ENCODE peak calls at places on chromosomes 3 and 15, in eight cellular contexts. G, Y, H, L, N, D, J and F are unnamed samples.

GRCh38 chr3:12143949-12144504 is 14.7 kb downstream of the TIMP4 start:
- DNase-seq in G (peak), Y (no peak), H (no peak), L (no peak), N (no peak), D (peak), J (no peak), F (no peak)

GRCh38 chr3:139601191-139601961 is 61.8 kb upstream of the RBP1 start:
- DNase-seq in G (no peak), Y (no peak), H (no peak), L (no peak), N (no peak), D (no peak), J (no peak), F (no peak)

GRCh38 chr15:43266834-43267233 is at the start of gene TGM5:
- DNase-seq in G (no peak), Y (no peak), H (no peak), L (no peak), N (no peak), D (no peak), J (peak), F (no peak)

GRCh38 chr15:73800662-73801345 is 47.7 kb upstream of the INSYN1 start:
- DNase-seq in G (peak), Y (no peak), H (no peak), L (no peak), N (no peak), D (no peak), J (no peak), F (no peak)

GRCh38 chr3:117898722-117899121 is 1135.9 kb downstream of the IGSF11 start:
- DNase-seq in G (no peak), Y (no peak), H (no peak), L (no peak), N (no peak), D (no peak), J (peak), F (no peak)

GRCh38 chr3:168544097-168544957 is 448.6 kb upstream of the GOLIM4 start:
- DNase-seq in G (peak), Y (no peak), H (no peak), L (no peak), N (no peak), D (no peak), J (no peak), F (no peak)

GRCh38 chr3:170200992-170201391 is 19.5 kb upstream of the PHC3 start:
- DNase-seq in G (no peak), Y (no peak), H (no peak), L (no peak), N (no peak), D (no peak), J (no peak), F (no peak)

GRCh38 chr3:171306631-171307030 is 153.6 kb downstream of the TNIK start:
- DNase-seq in G (peak), Y (no peak), H (no peak), L (no peak), N (no peak), D (no peak), J (no peak), F (no peak)

GRCh38 chr15:75349851-75350588 is 3.2 kb downstream of the NEIL1 start:
- DNase-seq in G (no peak), Y (no peak), H (peak), L (no peak), N (peak), D (no peak), J (peak), F (peak)

GRCh38 chr3:15616053-15616452 is 14.5 kb downstream of the BTD start:
- DNase-seq in G (peak), Y (no peak), H (no peak), L (no peak), N (no peak), D (no peak), J (no peak), F (no peak)

GRCh38 chr15:58189148-58189811 is 51.1 kb downstream of the AQP9 start:
- DNase-seq in G (no peak), Y (no peak), H (no peak), L (no peak), N (no peak), D (no peak), J (no peak), F (no peak)

GRCh38 chr15:64522226-64522823 is 61.9 kb downstream of the ZNF609 start:
- DNase-seq in G (no peak), Y (no peak), H (no peak), L (no peak), N (no peak), D (no peak), J (no peak), F (no peak)

DNA sequence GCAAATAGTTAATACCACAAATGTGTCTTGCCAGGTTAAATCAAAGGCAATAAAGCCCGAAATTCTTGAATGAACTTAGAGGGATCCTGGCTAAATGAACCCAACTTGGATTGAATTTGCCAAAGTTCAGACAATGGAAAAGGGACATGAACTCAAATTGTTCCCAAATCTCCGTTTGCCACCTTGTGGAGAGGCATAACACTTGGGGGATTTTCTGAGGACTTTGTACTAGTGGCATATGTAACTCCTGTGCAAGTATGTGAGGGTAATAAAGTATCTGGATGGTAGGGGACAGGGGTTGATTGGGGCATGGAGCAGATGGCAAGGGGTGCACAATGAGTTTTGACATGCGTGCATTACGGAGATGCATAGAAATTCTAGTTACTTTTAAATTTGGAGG is 1.3 kb upstream of the TCAIM start:
- DNase-seq in G (no peak), Y (no peak), H (no peak), L (no peak), N (no peak), D (no peak), J (no peak), F (no peak)
- TF ChIP-seq CTCF in G (no peak), Y (no peak), H (no peak), L (no peak), N (peak), D (no peak), J (no peak), F (no peak)

GRCh38 chr3:29152379-29152778 is 128.5 kb upstream of the RBMS3 start:
- DNase-seq in G (no peak), Y (peak), H (no peak), L (no peak), N (no peak), D (no peak), J (no peak), F (no peak)
- TF ChIP-seq CTCF in G (no peak), Y (no peak), H (no peak), L (no peak), N (peak), D (no peak), J (no peak), F (no peak)

GRCh38 chr15:62071711-62072308 is 5.0 kb downstream of the C2CD4A start:
- DNase-seq in G (peak), Y (no peak), H (no peak), L (no peak), N (no peak), D (no peak), J (no peak), F (no peak)
- TF ChIP-seq CTCF in G (peak), Y (peak), H (peak), L (peak), N (peak), D (peak), J (peak), F (peak)

GRCh38 chr3:136639069-136639468 is 113.1 kb downstream of the STAG1 start:
- DNase-seq in G (no peak), Y (no peak), H (no peak), L (no peak), N (no peak), D (no peak), J (no peak), F (no peak)

GRCh38 chr3:136644200-136644599 is 108.0 kb downstream of the STAG1 start:
- DNase-seq in G (no peak), Y (no peak), H (no peak), L (no peak), N (no peak), D (no peak), J (no peak), F (no peak)

GRCh38 chr3:136645915-136646314 is 106.3 kb downstream of the STAG1 start:
- DNase-seq in G (no peak), Y (no peak), H (no peak), L (no peak), N (no peak), D (no peak), J (no peak), F (no peak)

GRCh38 chr3:136642714-136643113 is 109.5 kb downstream of the STAG1 start:
- DNase-seq in G (no peak), Y (no peak), H (no peak), L (no peak), N (no peak), D (no peak), J (no peak), F (no peak)
- TF ChIP-seq CTCF in G (no peak), Y (no peak), H (no peak), L (no peak), N (no peak), D (no peak), J (no peak), F (no peak)

DNA sequence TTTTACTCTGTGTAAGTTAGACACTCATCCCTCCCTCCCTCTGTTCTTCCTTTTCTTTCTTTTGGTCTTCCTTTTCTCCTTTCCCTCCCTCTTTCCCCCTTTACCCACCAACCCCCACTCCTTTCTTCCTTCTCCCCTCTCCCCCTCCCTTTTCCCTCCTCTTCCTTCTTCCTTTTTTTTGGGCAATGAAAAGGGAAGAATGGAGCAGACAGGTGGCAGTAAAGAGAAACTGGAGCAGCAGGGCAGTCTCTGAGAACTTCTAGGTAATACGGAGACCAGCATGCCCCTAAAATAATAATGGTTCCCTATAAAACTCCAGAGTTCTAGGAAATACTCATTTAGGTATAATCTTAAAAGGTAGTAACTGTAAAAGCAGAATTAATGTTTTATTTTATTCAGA is 11.4 kb upstream of the GPR171 start:
- DNase-seq in G (no peak), Y (no peak), H (no peak), L (no peak), N (no peak), D (no peak), J (no peak), F (no peak)
- TF ChIP-seq CTCF in G (no peak), Y (no peak), H (no peak), L (no peak), N (no peak), D (no peak), J (no peak), F (no peak)